ENCODE peak calls at places on chromosome 3, in eight cellular contexts. N is heart right ventricle; P is body of pancreas; T is CD4-positive, alpha-beta T cell; U is Peyer's patch; F is mammary epithelial cell; X is fibroblast of lung; E is DND-41. H is an unnamed sample. For H3K27me3, the result is how much of the 10 kb centered on the place peaks cover.

GRCh38 chr3:60333710-60334109 is 917.5 kb downstream of the FHIT start:
- DNase-seq in N (no peak), P (no peak), T (no peak), U (no peak), F (no peak), X (no peak), E (peak), H (peak)

GRCh38 chr3:31704651-31705179 is 172.0 kb downstream of the STT3B start:
- DNase-seq in N (no peak), P (peak), T (no peak), U (no peak), F (peak), X (peak), E (peak), H (no peak)

GRCh38 chr3:38317186-38317759 is 29.3 kb upstream of the XYLB start:
- DNase-seq in N (no peak), P (no peak), T (no peak), U (no peak), F (no peak), X (no peak), E (no peak), H (no peak)

GRCh38 chr3:159751141-159751540 is 237.5 kb upstream of the IL12A start:
- DNase-seq in N (no peak), P (no peak), T (no peak), U (no peak), F (no peak), X (peak), E (no peak), H (no peak)

GRCh38 chr3:194632211-194632982 is 822 bp downstream of the TMEM44 start:
- DNase-seq in N (peak), P (peak), T (no peak), U (no peak), F (peak), X (no peak), E (peak), H (no peak)

GRCh38 chr3:190517696-190518095 is 3.8 kb downstream of the IL1RAP start:
- DNase-seq in N (no peak), P (no peak), T (no peak), U (no peak), F (peak), X (peak), E (no peak), H (no peak)

GRCh38 chr3:102069211-102069662 is 219.9 kb downstream of the NFKBIZ start:
- DNase-seq in N (no peak), P (no peak), T (no peak), U (no peak), F (peak), X (peak), E (no peak), H (no peak)

GRCh38 chr3:136546718-136547117 is 205.5 kb downstream of the STAG1 start:
- DNase-seq in N (no peak), P (no peak), T (no peak), U (no peak), F (no peak), X (peak), E (no peak), H (peak)

GRCh38 chr3:175149675-175150074 is 290.5 kb downstream of the NAALADL2 start:
- DNase-seq in N (no peak), P (peak), T (no peak), U (no peak), F (peak), X (peak), E (no peak), H (no peak)

GRCh38 chr3:141250342-141250741 is 18.7 kb downstream of the PXYLP1 start:
- DNase-seq in N (no peak), P (no peak), T (no peak), U (no peak), F (no peak), X (no peak), E (no peak), H (no peak)

GRCh38 chr3:141253811-141254210 is 22.2 kb downstream of the PXYLP1 start:
- DNase-seq in N (no peak), P (no peak), T (no peak), U (no peak), F (no peak), X (no peak), E (no peak), H (no peak)

GRCh38 chr3:141248064-141248463 is 16.4 kb downstream of the PXYLP1 start:
- DNase-seq in N (no peak), P (no peak), T (no peak), U (no peak), F (no peak), X (no peak), E (no peak), H (no peak)

GRCh38 chr3:141249041-141249440 is 17.4 kb downstream of the PXYLP1 start:
- DNase-seq in N (no peak), P (no peak), T (no peak), U (no peak), F (no peak), X (no peak), E (no peak), H (no peak)

GRCh38 chr3:141250828-141251227 is 19.2 kb downstream of the PXYLP1 start:
- DNase-seq in N (no peak), P (no peak), T (no peak), U (no peak), F (no peak), X (peak), E (no peak), H (no peak)
- H3K27ac ChIP-seq in N (no peak), P (no peak), T (no peak), U (no peak), F (no peak), X (no peak), E (no peak), H (no peak)

GRCh38 chr3:170038434-170039110 is 777 bp downstream of the GPR160 start:
- DNase-seq in N (no peak), P (peak), T (peak), U (peak), F (no peak), X (no peak), E (no peak), H (peak)
- H3K27me3 ChIP-seq in N (under half), P (under half), T (under half), U (under half), F (under half), X (under half), E (under half), H (under half)

GRCh38 chr3:93904568-93904967 is 69.1 kb downstream of the PROS1 start:
- DNase-seq in N (no peak), P (no peak), T (no peak), U (no peak), F (peak), X (no peak), E (no peak), H (no peak)
- H3K27ac ChIP-seq in N (no peak), P (no peak), T (no peak), U (no peak), F (peak), X (no peak), E (no peak), H (no peak)

GRCh38 chr3:134799393-134799792 is 4.3 kb downstream of the EPHB1 start:
- DNase-seq in N (no peak), P (no peak), T (no peak), U (no peak), F (no peak), X (peak), E (no peak), H (no peak)

GRCh38 chr3:134797816-134798451 is 2.9 kb downstream of the EPHB1 start:
- DNase-seq in N (no peak), P (no peak), T (no peak), U (no peak), F (no peak), X (no peak), E (no peak), H (no peak)

GRCh38 chr3:134796313-134797079 is 1.4 kb downstream of the EPHB1 start:
- DNase-seq in N (no peak), P (no peak), T (no peak), U (no peak), F (peak), X (peak), E (no peak), H (no peak)

GRCh38 chr3:134797080-134797801 is 2.2 kb downstream of the EPHB1 start:
- DNase-seq in N (no peak), P (no peak), T (no peak), U (no peak), F (no peak), X (no peak), E (no peak), H (no peak)

GRCh38 chr3:134798681-134799311 is 3.7 kb downstream of the EPHB1 start:
- DNase-seq in N (no peak), P (no peak), T (no peak), U (no peak), F (no peak), X (no peak), E (no peak), H (no peak)
- H3K27me3 ChIP-seq in N (under half), P (under half), T (under half), U (under half), F (under half), X (under half), E (under half), H (under half)

DNA sequence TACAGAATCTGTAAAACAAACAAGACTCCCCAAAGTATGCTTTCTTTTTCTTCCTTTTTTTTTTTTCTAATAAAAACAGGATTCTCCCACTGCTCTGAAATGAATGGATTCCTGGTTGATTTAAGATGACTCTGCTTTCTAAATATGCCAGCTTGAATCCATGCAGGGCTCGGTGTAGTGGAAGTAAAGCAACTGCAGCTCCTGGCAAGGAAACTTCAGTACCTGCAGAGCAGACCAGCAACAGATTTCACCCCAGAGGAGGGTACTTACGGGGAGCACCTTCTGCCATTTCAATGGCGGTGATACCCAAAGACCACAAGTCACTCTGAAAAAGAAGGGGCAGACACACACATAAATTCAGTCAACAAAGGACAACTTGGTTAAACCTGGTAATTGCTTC is 150.5 kb upstream of the SLC2A2 start:
- DNase-seq in N (no peak), P (no peak), T (no peak), U (no peak), F (no peak), X (peak), E (no peak), H (no peak)
- H3K27ac ChIP-seq in N (no peak), P (no peak), T (no peak), U (no peak), F (no peak), X (no peak), E (no peak), H (no peak)

DNA sequence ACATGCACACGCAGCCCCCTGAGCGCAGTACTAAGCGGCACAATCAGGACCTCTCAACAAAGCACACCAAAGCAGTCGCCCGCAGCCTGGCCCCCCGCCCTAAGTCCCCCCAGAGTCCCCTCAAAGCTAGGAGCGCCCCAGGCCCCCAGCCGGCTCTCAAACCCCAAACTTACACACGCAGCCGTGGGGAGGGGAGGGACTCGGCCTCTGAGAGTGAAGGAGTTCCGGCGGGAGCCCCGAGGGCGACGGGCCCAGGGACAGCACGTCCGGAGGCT is 5.5 kb downstream of the GATA2 start:
- DNase-seq in N (no peak), P (no peak), T (no peak), U (no peak), F (no peak), X (no peak), E (no peak), H (no peak)
- H3K27me3 ChIP-seq in N (under half), P (under half), T (half or more), U (half or more), F (half or more), X (under half), E (half or more), H (under half)

GRCh38 chr3:63951492-63951891 is 39.3 kb upstream of the SCAANT1 start:
- DNase-seq in N (no peak), P (no peak), T (no peak), U (no peak), F (no peak), X (no peak), E (no peak), H (peak)
- H3K27ac ChIP-seq in N (peak), P (peak), T (no peak), U (no peak), F (no peak), X (no peak), E (no peak), H (peak)

GRCh38 chr3:122989856-122990575 is 37.5 kb downstream of the SEMA5B start:
- DNase-seq in N (no peak), P (no peak), T (no peak), U (no peak), F (no peak), X (no peak), E (no peak), H (no peak)
- H3K27me3 ChIP-seq in N (under half), P (under half), T (under half), U (under half), F (under half), X (under half), E (under half), H (under half)

DNA sequence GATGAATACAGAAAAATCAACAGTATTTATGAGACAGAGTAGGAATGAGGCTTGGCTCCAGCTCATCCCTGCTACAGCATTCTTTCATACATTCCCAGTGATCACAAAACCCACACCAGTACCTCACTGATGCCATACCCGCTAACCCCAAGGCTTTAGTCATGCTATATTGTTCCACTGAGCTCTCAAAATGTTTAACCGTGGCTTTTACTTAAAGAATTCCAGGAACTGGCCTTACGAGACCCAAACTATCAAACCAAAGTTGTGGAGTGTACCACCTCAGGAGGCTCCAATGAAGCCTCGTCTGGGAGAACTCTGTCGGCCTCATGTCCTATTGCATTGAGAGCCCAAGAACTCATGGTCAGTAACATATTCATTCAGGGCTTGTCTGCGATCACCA is 278.9 kb downstream of the ULK4 start:
- DNase-seq in N (no peak), P (no peak), T (no peak), U (no peak), F (peak), X (peak), E (no peak), H (no peak)
- H3K27ac ChIP-seq in N (no peak), P (no peak), T (no peak), U (no peak), F (peak), X (no peak), E (no peak), H (no peak)

H was measured in CD4-positive, CD25-positive, alpha-beta regulatory T cell.